ENCODE peak calls at places on chromosomes 13 and 19, in six cellular contexts. M, U, Q, Z, O and D are unnamed samples.

GRCh38 chr19:38970664-38971532 is 4.6 kb downstream of the FBXO17 start:
- DNase-seq in Q (no peak), U (peak; percentile 22), O (no peak), M (no peak), Z (no peak), D (no peak)

GRCh38 chr19:56654151-56654550 is 11.2 kb downstream of the SMIM17 start:
- DNase-seq in O (no peak), Z (no peak), Q (no peak), U (no peak), M (no peak), D (no peak)

GRCh38 chr19:33040994-33041827 is 23.5 kb downstream of the RHPN2 start:
- DNase-seq in Z (no peak), Q (no peak), U (no peak), M (no peak), O (no peak), D (peak; percentile 25)

GRCh38 chr13:51035469-51035868 is 75.6 kb downstream of the C13orf42 start:
- DNase-seq in Q (no peak), Z (no peak), U (no peak), M (no peak), O (no peak), D (no peak)

GRCh38 chr13:66657165-66657895 is 572.8 kb downstream of the PCDH9 start:
- DNase-seq in Q (peak; percentile 90), M (peak; percentile 80), O (peak; percentile 23), Z (no peak), U (peak; percentile 88), D (no peak)

GRCh38 chr13:59782696-59783095 is 381.0 kb downstream of the DIAPH3 start:
- DNase-seq in O (no peak), Q (no peak), U (no peak), Z (no peak), M (no peak), D (no peak)

GRCh38 chr13:51931606-51932005 is 69.8 kb downstream of the CCDC70 start:
- DNase-seq in U (no peak), Q (no peak), Z (no peak), O (no peak), M (no peak), D (no peak)

GRCh38 chr19:18304496-18305312 is 18.2 kb downstream of the LSM4 start:
- DNase-seq in Q (peak; percentile 90), M (no peak), O (peak; percentile 89), U (peak; percentile 88), Z (peak; percentile 42), D (no peak)

GRCh38 chr19:36115453-36116343 is at the start of gene TBCB:
- DNase-seq in O (peak; percentile 83), Z (peak; percentile 39), U (peak; percentile 27), Q (no peak), M (no peak), D (peak; percentile 22)

GRCh38 chr13:35354305-35354704 is 122.2 kb downstream of the MAB21L1 start:
- DNase-seq in M (no peak), U (no peak), O (no peak), Z (no peak), Q (no peak), D (no peak)

GRCh38 chr13:61410669-61411297 is 4.9 kb downstream of the PCDH20 start:
- DNase-seq in M (no peak), Q (no peak), Z (no peak), O (no peak), U (peak; percentile 34), D (no peak)

GRCh38 chr13:91270031-91270430 is 77.5 kb upstream of the MIR17HG start:
- DNase-seq in M (no peak), O (no peak), Q (no peak), Z (no peak), U (no peak), D (no peak)

GRCh38 chr19:39100500-39101166 is 16.5 kb downstream of the ACP7 start:
- DNase-seq in Q (no peak), O (no peak), U (no peak), M (no peak), Z (no peak), D (no peak)

GRCh38 chr19:15265214-15265613 is 33.0 kb upstream of the EPHX3 start:
- DNase-seq in Z (no peak), M (no peak), U (no peak), O (no peak), Q (no peak), D (no peak)

GRCh38 chr13:73368608-73369007 is 309.8 kb downstream of the KLF5 start:
- DNase-seq in U (no peak), Q (no peak), Z (no peak), O (no peak), M (no peak), D (no peak)

GRCh38 chr19:18775586-18776287 is 15.4 kb downstream of the COMP start:
- DNase-seq in M (no peak), U (peak; percentile 40), O (no peak), Q (peak; percentile 10), Z (no peak), D (no peak)

GRCh38 chr13:35631666-35632065 is 155.2 kb upstream of the MAB21L1 start:
- DNase-seq in M (no peak), Z (no peak), Q (no peak), U (no peak), O (no peak), D (no peak)

GRCh38 chr13:99585609-99586008 is 84.3 kb downstream of the TM9SF2 start:
- DNase-seq in Z (no peak), M (no peak), O (no peak), Q (no peak), U (no peak), D (no peak)

GRCh38 chr13:26839682-26840081 is 79.1 kb upstream of the GPR12 start:
- DNase-seq in Q (no peak), O (no peak), M (no peak), Z (no peak), U (no peak), D (no peak)

GRCh38 chr13:24742986-24743385 is 21.0 kb upstream of the RNF17 start:
- DNase-seq in M (no peak), U (no peak), O (no peak), Q (no peak), Z (no peak), D (no peak)

GRCh38 chr13:24742294-24742693 is 21.7 kb upstream of the RNF17 start:
- DNase-seq in Z (no peak), U (no peak), M (no peak), O (no peak), Q (no peak), D (no peak)

GRCh38 chr13:24740014-24740890 is 23.7 kb upstream of the RNF17 start:
- DNase-seq in U (no peak), Z (no peak), Q (no peak), M (no peak), O (no peak), D (no peak)

GRCh38 chr13:24741791-24742190 is 22.2 kb upstream of the RNF17 start:
- DNase-seq in M (no peak), O (no peak), U (no peak), Z (no peak), Q (no peak), D (no peak)

GRCh38 chr13:24741016-24741662 is 22.8 kb upstream of the RNF17 start:
- DNase-seq in O (no peak), Q (no peak), M (no peak), U (no peak), Z (no peak), D (no peak)
- TF ChIP-seq CTCF in O (no peak), Q (peak; percentile 15), M (peak; percentile 9), U (no peak), Z (peak; percentile 20), D (peak; percentile 26)

GRCh38 chr19:48000846-48001245 is 6.4 kb downstream of the ELSPBP1 start:
- DNase-seq in M (no peak), Q (no peak), Z (no peak), O (no peak), U (no peak), D (no peak)

GRCh38 chr19:48004236-48004635 is 9.8 kb downstream of the ELSPBP1 start:
- DNase-seq in M (no peak), Z (no peak), O (no peak), Q (no peak), U (no peak), D (no peak)

GRCh38 chr19:48010932-48011758 is 16.7 kb downstream of the ELSPBP1 start:
- DNase-seq in Q (no peak), U (no peak), M (no peak), O (no peak), Z (no peak), D (no peak)

DNA sequence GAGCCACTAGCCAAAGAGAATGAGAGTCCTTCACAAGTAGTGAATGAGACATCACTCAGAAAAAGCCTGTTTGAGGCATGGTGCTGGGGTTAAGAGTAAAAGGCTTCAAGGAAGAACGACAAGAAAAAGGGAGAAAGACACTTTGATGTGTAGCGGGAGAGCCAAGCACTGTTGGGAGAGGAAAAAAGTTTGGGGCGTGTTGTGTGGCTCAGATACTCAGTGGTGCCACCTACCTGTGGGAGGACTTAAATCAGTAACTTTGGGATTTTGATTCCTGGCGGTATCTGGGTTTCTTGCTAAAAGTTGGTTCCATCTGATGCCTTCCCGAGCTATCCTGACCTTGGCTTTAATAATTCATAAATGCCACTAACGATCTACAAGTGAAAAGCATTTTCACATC is 12.3 kb downstream of the ELSPBP1 start:
- DNase-seq in U (no peak), Z (no peak), M (no peak), Q (peak; percentile 61), O (no peak), D (no peak)
- TF ChIP-seq CTCF in U (no peak), Z (no peak), M (no peak), Q (peak; percentile 71), O (no peak), D (no peak)

DNA sequence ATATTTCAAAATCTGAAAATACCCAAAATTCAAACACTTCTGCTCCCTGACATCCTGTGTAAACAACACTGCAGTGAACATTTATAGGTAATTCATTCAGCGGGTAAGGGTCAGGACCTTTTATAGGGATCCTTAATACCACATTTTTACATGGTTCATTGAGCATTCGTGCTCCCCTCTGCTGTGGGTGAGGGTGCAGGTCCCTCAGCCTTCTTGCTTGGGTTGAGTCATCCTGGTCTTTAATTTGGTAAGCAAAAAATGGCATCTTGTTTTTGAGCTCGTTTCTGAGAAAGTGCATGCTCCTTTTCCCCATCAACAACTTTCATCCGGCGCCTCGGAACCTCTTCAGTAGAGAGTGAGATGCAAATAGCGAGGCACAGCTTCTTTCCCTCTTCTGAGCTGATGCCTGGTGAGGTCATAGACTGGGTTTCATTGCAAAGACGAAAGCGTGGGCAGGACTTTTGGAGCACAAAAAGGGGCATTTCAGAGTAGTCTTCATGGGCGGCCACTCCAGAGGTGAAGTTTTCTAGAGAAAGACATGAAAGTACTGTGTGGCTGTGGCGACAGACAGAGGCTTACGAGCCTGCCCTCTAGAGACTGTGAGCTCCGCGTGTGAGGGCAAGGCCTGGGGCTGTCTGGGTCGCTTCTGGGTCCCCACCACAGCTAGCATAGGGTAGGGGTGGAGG is 44.5 kb downstream of the BBC3 start:
- DNase-seq in M (no peak), Z (no peak), U (no peak), Q (no peak), O (no peak), D (no peak)
- TF ChIP-seq CTCF in M (no peak), Z (no peak), U (no peak), Q (no peak), O (no peak), D (no peak)

GRCh38 chr19:30897553-30897952 is 451.7 kb downstream of the TSHZ3 start:
- DNase-seq in Z (no peak), M (no peak), U (no peak), Q (no peak), O (no peak), D (no peak)

GRCh38 chr19:30896551-30896950 is 452.7 kb downstream of the TSHZ3 start:
- DNase-seq in Q (no peak), M (no peak), Z (no peak), O (peak; percentile 55), U (no peak), D (no peak)

GRCh38 chr19:30898353-30899103 is 450.7 kb downstream of the TSHZ3 start:
- DNase-seq in Z (no peak), U (no peak), O (no peak), M (no peak), Q (no peak), D (no peak)

GRCh38 chr19:30897034-30897433 is 452.2 kb downstream of the TSHZ3 start:
- DNase-seq in Q (no peak), M (no peak), U (no peak), Z (no peak), O (no peak), D (no peak)

GRCh38 chr19:30895946-30896345 is 453.3 kb downstream of the TSHZ3 start:
- DNase-seq in U (no peak), O (no peak), M (no peak), Z (no peak), Q (no peak), D (no peak)
- TF ChIP-seq CTCF in U (no peak), O (no peak), M (no peak), Z (no peak), Q (no peak), D (peak; percentile 11)